ENCODE peak calls at places on chromosomes 3 and 15, in five cellular contexts. O is K562, G is HepG2, L is GM12878, C is H1. Y is an unnamed sample.
A peak's percentile ranks its signal among the peaks of the same experiment; 100 is the strongest.

GRCh38 chr3:57556459-57557087 is 499 bp downstream of the PDE12 start:
- DNase-seq in O (no peak), G (no peak), L (no peak), C (peak; percentile 60), Y (no peak)

GRCh38 chr3:16512435-16513140 is 911 bp downstream of the RFTN1 start:
- DNase-seq in O (no peak), G (no peak), L (no peak), C (peak; percentile 66), Y (no peak)

GRCh38 chr3:52715714-52716305 is 9.9 kb downstream of the SPCS1 start:
- DNase-seq in O (no peak), G (no peak), L (no peak), C (no peak), Y (no peak)

GRCh38 chr3:66110840-66111239 is 72.1 kb upstream of the MAGI1 start:
- DNase-seq in O (no peak), G (peak; percentile 12), L (no peak), C (no peak), Y (no peak)

GRCh38 chr15:74863239-74864056 is 9.7 kb downstream of the SCAMP2 start:
- DNase-seq in O (no peak), G (no peak), L (no peak), C (no peak), Y (no peak)

GRCh38 chr3:158279584-158279983 is 169.7 kb downstream of the RSRC1 start:
- DNase-seq in O (no peak), G (no peak), L (no peak), C (no peak), Y (no peak)

GRCh38 chr15:99511865-99512632 is 53.7 kb upstream of the MEF2A start:
- DNase-seq in O (no peak), G (no peak), L (peak; percentile 99), C (no peak), Y (no peak)

GRCh38 chr15:64536244-64536836 is 76.0 kb downstream of the ZNF609 start:
- DNase-seq in O (no peak), G (peak; percentile 85), L (no peak), C (no peak), Y (peak; percentile 79)

GRCh38 chr3:116569611-116570010 is 124.3 kb upstream of the LSAMP start:
- DNase-seq in O (no peak), G (no peak), L (no peak), C (no peak), Y (no peak)

GRCh38 chr3:13796683-13797460 is 83.0 kb downstream of the WNT7A start:
- DNase-seq in O (no peak), G (no peak), L (no peak), C (no peak), Y (no peak)

GRCh38 chr3:9598783-9599387 is 45.3 kb upstream of the LHFPL4 start:
- DNase-seq in O (no peak), G (no peak), L (no peak), C (no peak), Y (no peak)

GRCh38 chr3:144989756-144990155 is 1018.1 kb downstream of the DIPK2A start:
- DNase-seq in O (no peak), G (no peak), L (no peak), C (no peak), Y (no peak)

GRCh38 chr3:48662753-48663488 is at the start of gene CELSR3:
- DNase-seq in O (peak; percentile 46), G (peak; percentile 69), L (peak; percentile 33), C (peak; percentile 91), Y (peak; percentile 75)

GRCh38 chr3:44584646-44585501 is at the start of gene ZNF660:
- DNase-seq in O (peak; percentile 17), G (peak; percentile 57), L (no peak), C (peak; percentile 84), Y (no peak)

GRCh38 chr15:39474657-39475056 is 106.2 kb upstream of the THBS1 start:
- DNase-seq in O (no peak), G (no peak), L (no peak), C (no peak), Y (no peak)

GRCh38 chr3:89851974-89852621 is 744.7 kb downstream of the EPHA3 start:
- DNase-seq in O (no peak), G (peak; percentile 36), L (no peak), C (peak; percentile 83), Y (no peak)

GRCh38 chr15:64461577-64462162 is 1.3 kb downstream of the ZNF609 start:
- DNase-seq in O (peak; percentile 49), G (peak; percentile 6), L (no peak), C (no peak), Y (no peak)

GRCh38 chr3:141250342-141250741 is 18.7 kb downstream of the PXYLP1 start:
- DNase-seq in O (peak; percentile 67), G (no peak), L (no peak), C (no peak), Y (no peak)

GRCh38 chr15:78841891-78842290 is 30.6 kb upstream of the ADAMTS7 start:
- DNase-seq in O (peak; percentile 3), G (no peak), L (no peak), C (no peak), Y (no peak)

GRCh38 chr15:69979783-69980182 is 117.9 kb downstream of the TLE3 start:
- DNase-seq in O (no peak), G (no peak), L (peak; percentile 79), C (no peak), Y (no peak)

GRCh38 chr3:41044526-41044925 is 154.8 kb upstream of the CTNNB1 start:
- DNase-seq in O (peak; percentile 23), G (no peak), L (no peak), C (no peak), Y (no peak)

GRCh38 chr3:5019411-5020261 is 40.4 kb downstream of the BHLHE40 start:
- DNase-seq in O (peak; percentile 86), G (no peak), L (no peak), C (no peak), Y (no peak)

GRCh38 chr3:134874737-134875413 is 79.8 kb downstream of the EPHB1 start:
- DNase-seq in O (no peak), G (peak; percentile 27), L (no peak), C (no peak), Y (no peak)

GRCh38 chr15:87144775-87145174 is 1065.1 kb downstream of the AGBL1 start:
- DNase-seq in O (no peak), G (no peak), L (no peak), C (no peak), Y (no peak)

GRCh38 chr3:141170678-141171295 is 60.8 kb upstream of the PXYLP1 start:
- DNase-seq in O (no peak), G (no peak), L (no peak), C (no peak), Y (no peak)

GRCh38 chr3:123636431-123636841 is 51.6 kb upstream of the HACD2 start:
- DNase-seq in O (peak; percentile 89), G (no peak), L (no peak), C (peak; percentile 88), Y (no peak)

GRCh38 chr15:33093234-33093633 is 101.3 kb downstream of the FMN1 start:
- DNase-seq in O (no peak), G (no peak), L (no peak), C (no peak), Y (no peak)

GRCh38 chr3:45776291-45776576 is 20.1 kb downstream of the SLC6A20 start:
- DNase-seq in O (no peak), G (no peak), L (no peak), C (no peak), Y (no peak)

GRCh38 chr3:188212308-188212969 is 58.5 kb downstream of the LPP start:
- DNase-seq in O (no peak), G (peak; percentile 80), L (no peak), C (no peak), Y (no peak)

GRCh38 chr3:189914799-189915198 is 205.9 kb downstream of the P3H2 start:
- DNase-seq in O (no peak), G (no peak), L (no peak), C (no peak), Y (no peak)

GRCh38 chr3:187714404-187714979 is 12.1 kb upstream of the RTP2 start:
- DNase-seq in O (peak; percentile 72), G (peak; percentile 74), L (no peak), C (peak; percentile 86), Y (peak; percentile 72)

GRCh38 chr15:67385971-67386370 is 131.4 kb downstream of the IQCH start:
- DNase-seq in O (no peak), G (no peak), L (no peak), C (no peak), Y (no peak)

GRCh38 chr15:38053244-38053643 is 118.8 kb downstream of the TMCO5A start:
- DNase-seq in O (no peak), G (no peak), L (no peak), C (no peak), Y (no peak)

GRCh38 chr15:60370804-60371700 is 26.7 kb downstream of the ANXA2 start:
- DNase-seq in O (no peak), G (peak; percentile 70), L (no peak), C (no peak), Y (peak; percentile 97)

GRCh38 chr3:183844606-183845005 is 19.2 kb upstream of the MAP6D1 start:
- DNase-seq in O (no peak), G (peak; percentile 15), L (no peak), C (no peak), Y (no peak)
- TF ChIP-seq RAD21 in O (no peak), G (no peak), L (no peak), C (no peak), Y (no peak)

GRCh38 chr3:32359766-32360513 is 31.7 kb upstream of the CMTM7 start:
- DNase-seq in O (no peak), G (no peak), L (no peak), C (no peak), Y (no peak)
- TF ChIP-seq ATF3 in O (no peak), G (no peak), L (no peak), C (no peak), Y (no peak)

DNA sequence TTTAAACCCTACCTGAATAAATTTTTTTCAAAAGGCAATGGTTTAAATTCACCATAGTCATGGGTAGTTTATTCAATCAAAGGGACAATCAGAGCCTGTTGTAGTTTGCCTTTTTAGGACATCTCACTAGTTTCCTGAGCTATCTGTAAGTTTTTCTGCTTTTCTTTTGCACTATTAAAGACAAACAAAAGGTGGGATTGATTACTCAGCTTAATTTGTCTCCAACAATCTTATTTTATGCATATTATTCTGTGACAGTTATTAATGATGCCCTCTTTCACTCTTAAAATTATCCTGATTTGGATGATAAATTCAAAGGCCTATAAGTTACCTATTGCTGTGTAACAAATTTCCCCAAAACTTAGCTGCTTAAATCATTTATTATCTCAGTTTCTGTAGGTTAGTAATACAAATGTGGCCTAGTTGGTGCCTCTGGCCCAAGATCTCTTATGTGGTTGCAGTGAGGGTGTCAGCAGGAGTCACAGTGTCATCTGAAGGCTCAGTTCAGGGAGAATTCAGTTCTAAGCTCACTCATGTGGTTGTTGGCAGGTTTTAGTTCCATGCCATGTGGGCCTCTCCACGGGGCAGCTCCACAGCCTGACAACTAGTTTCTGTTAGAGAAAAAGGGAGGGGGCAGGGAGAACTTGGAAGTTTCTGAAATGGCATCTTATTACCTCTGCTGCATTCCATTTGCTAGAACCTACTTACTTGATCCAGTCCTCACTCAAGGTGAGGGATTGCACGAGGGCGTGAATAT is 16.0 kb downstream of the ARMC8 start:
- DNase-seq in O (no peak), G (no peak), L (no peak), C (no peak), Y (no peak)
- TF ChIP-seq RAD21 in O (no peak), G (no peak), L (no peak), C (no peak), Y (no peak)

DNA sequence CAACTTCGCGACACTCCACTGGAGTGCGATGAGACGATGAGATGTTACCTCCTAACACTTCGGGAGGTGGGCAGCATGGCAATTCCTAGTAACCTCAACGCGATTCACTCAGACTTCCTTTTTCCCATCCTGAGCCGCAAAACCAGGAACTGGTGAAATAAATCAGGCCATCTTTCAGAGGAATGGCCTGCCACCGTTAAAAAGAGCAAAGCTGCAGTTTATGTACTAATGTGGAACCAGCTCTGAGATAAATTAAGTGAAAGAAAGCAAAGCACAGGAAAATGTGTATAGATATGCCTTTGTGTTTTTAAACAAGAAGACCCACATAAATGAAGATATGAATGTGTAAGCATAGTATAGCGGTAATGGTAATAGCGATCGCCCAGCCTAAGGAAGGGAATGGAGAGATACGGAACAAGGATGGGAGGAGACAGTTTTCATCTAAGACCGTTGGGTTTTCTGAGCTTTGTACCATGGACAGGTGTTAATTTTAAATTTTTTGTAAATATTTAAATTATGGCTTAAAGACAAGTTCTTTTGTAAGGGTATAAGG is 30.7 kb upstream of the RPN1 start:
- DNase-seq in O (no peak), G (no peak), L (no peak), C (no peak), Y (no peak)
- TF ChIP-seq ATF3 in O (no peak), G (no peak), L (no peak), C (no peak), Y (no peak)

Y was measured in HCT116.